ENCODE peak calls at places on chromosome 15, in seven cellular contexts. S is body of pancreas; V is HT1080; F is activated effector memory CD4-positive, alpha-beta T cell treated with Interleukin-2 at 50 U/mL for 16 hours; R is upper lobe of right lung; G is AG09319; J is AG08396. U is an unnamed sample.

GRCh38 chr15:94015324-94015723 is 216.0 kb upstream of the MCTP2 start:
- DNase-seq in S (no peak), J (no peak), F (no peak), V (no peak), G (no peak), R (no peak), U (no peak)

GRCh38 chr15:95995375-95996168 is 334.9 kb upstream of the NR2F2 start:
- DNase-seq in S (no peak), J (peak), R (no peak), G (no peak), V (peak), F (no peak), U (no peak)

GRCh38 chr15:37877851-37878577 is 56.4 kb upstream of the TMCO5A start:
- DNase-seq in J (no peak), R (no peak), S (no peak), V (peak), G (peak), F (no peak), U (peak)

GRCh38 chr15:83225449-83225848 is 17.8 kb upstream of the HDGFL3 start:
- DNase-seq in J (no peak), G (no peak), R (no peak), F (no peak), S (no peak), V (no peak), U (no peak)

GRCh38 chr15:68017221-68017620 is 36.9 kb upstream of the PIAS1 start:
- DNase-seq in S (peak), V (no peak), R (no peak), F (no peak), G (no peak), J (no peak), U (no peak)

GRCh38 chr15:79129235-79129634 is 38.7 kb upstream of the RASGRF1 start:
- DNase-seq in S (no peak), R (no peak), F (no peak), J (no peak), G (no peak), V (no peak), U (no peak)

GRCh38 chr15:100332721-100333120 is 9.1 kb downstream of the ADAMTS17 start:
- DNase-seq in G (no peak), V (no peak), F (no peak), S (no peak), R (no peak), J (no peak), U (no peak)

GRCh38 chr15:95635666-95636065 is 694.8 kb upstream of the NR2F2 start:
- DNase-seq in J (no peak), R (no peak), F (no peak), G (no peak), V (no peak), S (no peak), U (no peak)

GRCh38 chr15:23538657-23539056 is 26.8 kb upstream of the MKRN3 start:
- DNase-seq in F (no peak), V (no peak), S (no peak), G (no peak), R (no peak), J (no peak), U (no peak)